ENCODE peak calls at places on chromosomes 12 and 14, in nine cellular contexts. E is iris pigment epithelial cell, A is lower lobe of right lung, W is Caco-2, R is iPS-NIHi11, D is astrocyte of the cerebellum, M is anterior cingulate cortex, X is activated T-cell treated with anti-CD3 and anti-CD28 coated beads for 1 hour, P is NCI-H510A treated with DMSO at 0.1 percent for 48 hours. Z is an unnamed sample.

GRCh38 chr14:101755591-101756324 is 5.8 kb upstream of the PPP2R5C start:
- DNase-seq in W (no peak), R (no peak), M (no peak), P (no peak), X (no peak), E (no peak), D (no peak), A (no peak), Z (no peak)

GRCh38 chr14:90294872-90295271 is 36.9 kb downstream of the NRDE2 start:
- DNase-seq in X (no peak), A (no peak), P (no peak), D (no peak), R (no peak), E (peak), W (no peak), M (no peak), Z (no peak)

GRCh38 chr14:103257211-103257962 is 76.7 kb upstream of the EIF5 start:
- DNase-seq in P (no peak), M (no peak), W (no peak), A (no peak), D (no peak), R (no peak), X (no peak), E (peak), Z (no peak)

GRCh38 chr12:93315385-93315906 is 62.3 kb upstream of the NUDT4 start:
- DNase-seq in A (no peak), P (no peak), M (no peak), X (no peak), W (no peak), D (no peak), E (no peak), R (no peak), Z (no peak)

GRCh38 chr12:120999191-121000120 is 16.8 kb downstream of the C12orf43 start:
- DNase-seq in W (no peak), D (no peak), E (no peak), A (peak), X (no peak), M (no peak), R (peak), P (no peak), Z (no peak)

GRCh38 chr12:107610030-107610859 is 75.4 kb upstream of the PWP1 start:
- DNase-seq in P (peak), R (peak), X (no peak), E (peak), A (no peak), W (no peak), D (peak), M (peak), Z (peak)

GRCh38 chr14:38238881-38239280 is 17.0 kb downstream of the CLEC14A start:
- DNase-seq in W (no peak), A (no peak), P (no peak), R (no peak), X (no peak), E (no peak), M (no peak), D (no peak), Z (no peak)

GRCh38 chr12:93573552-93574223 is 1.2 kb downstream of the SOCS2 start:
- DNase-seq in A (no peak), E (peak), D (no peak), M (no peak), W (peak), R (no peak), X (no peak), P (no peak), Z (no peak)

GRCh38 chr12:84763112-84763511 is 149.5 kb downstream of the SLC6A15 start:
- DNase-seq in A (no peak), R (no peak), E (peak), M (no peak), D (peak), X (no peak), W (no peak), P (no peak), Z (no peak)